ENCODE peak calls at places on chromosomes 4 and X, in four cellular contexts. P, K, T and N are unnamed samples.

GRCh38 chrX:809081-809480 is 178.5 kb downstream of the SHOX start:
- DNase-seq in P (no peak), K (no peak), T (no peak), N (no peak)

GRCh38 chr4:10085386-10085785 is 31.2 kb downstream of the WDR1 start:
- DNase-seq in P (no peak), K (no peak), T (no peak), N (no peak)

GRCh38 chr4:89022426-89023128 is 34.4 kb downstream of the FAM13A start:
- DNase-seq in P (no peak), K (no peak), T (no peak), N (no peak)

GRCh38 chr4:176611954-176612353 is 180.8 kb downstream of the VEGFC start:
- DNase-seq in P (no peak), K (no peak), T (peak; percentile 16), N (no peak)

GRCh38 chr4:19494958-19495357 is 756.7 kb upstream of the SLIT2 start:
- DNase-seq in P (no peak), K (no peak), T (no peak), N (no peak)

GRCh38 chr4:173494013-173494970 is 35.7 kb downstream of the HAND2 start:
- DNase-seq in P (peak; percentile 69), K (peak; percentile 32), T (peak; percentile 77), N (peak; percentile 53)

GRCh38 chrX:96752776-96753175 is 68.1 kb downstream of the DIAPH2 start:
- DNase-seq in P (no peak), K (no peak), T (no peak), N (no peak)

GRCh38 chrX:110055616-110056015 is 52.7 kb downstream of the TMEM164 start:
- DNase-seq in P (no peak), K (no peak), T (no peak), N (no peak)

GRCh38 chr4:110087116-110087708 is 111.2 kb downstream of the ELOVL6 start:
- DNase-seq in P (no peak), K (no peak), T (no peak), N (peak; percentile 91)

GRCh38 chr4:2793920-2794706 is 1.2 kb downstream of the SH3BP2 start:
- DNase-seq in P (no peak), K (no peak), T (peak; percentile 64), N (peak; percentile 34)

GRCh38 chr4:11650801-11651596 is 222.3 kb upstream of the HS3ST1 start:
- DNase-seq in P (no peak), K (no peak), T (no peak), N (no peak)

GRCh38 chr4:165440415-165440882 is 61.6 kb downstream of the CPE start:
- DNase-seq in P (peak; percentile 4), K (no peak), T (no peak), N (peak; percentile 10)

GRCh38 chr4:41339812-41340809 is 83.4 kb downstream of the UCHL1 start:
- DNase-seq in P (no peak), K (no peak), T (no peak), N (peak; percentile 85)

GRCh38 chr4:76977731-76978350 is 28.3 kb downstream of the SEPTIN11 start:
- DNase-seq in P (no peak), K (no peak), T (no peak), N (peak; percentile 72)

GRCh38 chr4:176186067-176186466 is 9.3 kb downstream of the SPATA4 start:
- DNase-seq in P (no peak), K (no peak), T (no peak), N (no peak)

GRCh38 chr4:76750716-76751115 is 147.2 kb downstream of the SOWAHB start:
- DNase-seq in P (no peak), K (no peak), T (no peak), N (no peak)

GRCh38 chr4:4409416-4410115 is 22.7 kb downstream of the NSG1 start:
- DNase-seq in P (no peak), K (no peak), T (no peak), N (no peak)

GRCh38 chr4:53490161-53490915 is 100.9 kb downstream of the LNX1 start:
- DNase-seq in P (no peak), K (no peak), T (no peak), N (no peak)

GRCh38 chrX:17535229-17535628 is 160.2 kb downstream of the NHS start:
- DNase-seq in P (no peak), K (peak; percentile 40), T (peak; percentile 40), N (peak; percentile 49)

GRCh38 chrX:73851014-73852009 is 288.3 kb downstream of the CHIC1 start:
- DNase-seq in P (no peak), K (peak; percentile 34), T (no peak), N (no peak)

GRCh38 chr4:2935762-2936743 is 27.2 kb downstream of the NOP14 start:
- DNase-seq in P (no peak), K (no peak), T (peak; percentile 80), N (no peak)

GRCh38 chr4:169338246-169338645 is 67.5 kb upstream of the SH3RF1 start:
- DNase-seq in P (no peak), K (no peak), T (no peak), N (no peak)

GRCh38 chr4:139889194-139889762 is 223.7 kb downstream of the MGST2 start:
- DNase-seq in P (no peak), K (no peak), T (no peak), N (no peak)

GRCh38 chr4:23890369-23891063 is 669 bp upstream of the PPARGC1A start:
- DNase-seq in P (no peak), K (no peak), T (no peak), N (no peak)

GRCh38 chrX:1242901-1243402 is 25.7 kb upstream of the CSF2RA start:
- DNase-seq in P (no peak), K (no peak), T (peak; percentile 32), N (no peak)

GRCh38 chrX:10726647-10727046 is 106.3 kb upstream of the MID1 start:
- DNase-seq in P (no peak), K (no peak), T (no peak), N (no peak)

GRCh38 chr4:8682296-8682695 is 89.7 kb downstream of the CPZ start:
- DNase-seq in P (no peak), K (no peak), T (no peak), N (no peak)

GRCh38 chr4:111027526-111027925 is 404.6 kb upstream of the PITX2 start:
- DNase-seq in P (no peak), K (no peak), T (no peak), N (no peak)

GRCh38 chrX:24184018-24184417 is 34.5 kb downstream of the ZFX start:
- DNase-seq in P (no peak), K (no peak), T (no peak), N (no peak)

GRCh38 chrX:101359966-101360365 is 11.4 kb upstream of the TIMM8A start:
- DNase-seq in P (no peak), K (no peak), T (no peak), N (no peak)

GRCh38 chr4:31613946-31614623 is 893.9 kb downstream of the PCDH7 start:
- DNase-seq in P (no peak), K (no peak), T (peak; percentile 22), N (no peak)

GRCh38 chr4:16011173-16011572 is 48.2 kb upstream of the FGFBP2 start:
- DNase-seq in P (no peak), K (no peak), T (no peak), N (no peak)

GRCh38 chr4:33184684-33185083 is 2464.5 kb downstream of the PCDH7 start:
- DNase-seq in P (no peak), K (no peak), T (peak; percentile 74), N (no peak)

GRCh38 chr4:3291969-3292570 is 751 bp upstream of the RGS12 start:
- DNase-seq in P (peak; percentile 36), K (peak; percentile 57), T (peak; percentile 74), N (no peak)

GRCh38 chr4:183722738-183723560 is 63.9 kb downstream of the TRAPPC11 start:
- DNase-seq in P (no peak), K (no peak), T (peak; percentile 83), N (peak; percentile 33)

GRCh38 chrX:134782796-134783195 is 124.5 kb upstream of the PLAC1 start:
- DNase-seq in P (no peak), K (no peak), T (peak; percentile 43), N (peak; percentile 54)

DNA sequence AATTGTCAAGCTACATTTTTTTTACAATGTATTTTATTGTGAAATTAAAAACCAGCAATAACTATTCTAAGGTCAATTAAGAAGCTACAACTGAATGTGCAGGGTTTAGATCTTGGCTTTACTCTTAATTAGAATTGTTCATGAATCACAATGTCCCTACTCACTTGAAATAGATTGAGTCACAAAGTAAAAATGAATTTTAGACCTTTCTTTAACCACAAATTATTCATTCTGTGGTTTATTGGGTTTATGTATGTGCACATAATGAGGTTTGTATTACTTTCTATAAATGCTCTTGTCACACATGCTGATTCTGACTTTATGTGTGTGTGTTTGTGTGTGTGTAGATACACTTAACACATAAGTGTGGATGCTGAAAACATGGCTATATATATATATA is 647.0 kb upstream of the AADAT start:
- DNase-seq in P (no peak), K (no peak), T (no peak), N (no peak)
- TF ChIP-seq MAX in P (no peak), K (no peak), T (no peak), N (no peak)

GRCh38 chrX:69177511-69178162 is 12.4 kb upstream of the PJA1 start:
- DNase-seq in P (no peak), K (no peak), T (no peak), N (no peak)
- TF ChIP-seq MAX in P (no peak), K (no peak), T (no peak), N (no peak)

DNA sequence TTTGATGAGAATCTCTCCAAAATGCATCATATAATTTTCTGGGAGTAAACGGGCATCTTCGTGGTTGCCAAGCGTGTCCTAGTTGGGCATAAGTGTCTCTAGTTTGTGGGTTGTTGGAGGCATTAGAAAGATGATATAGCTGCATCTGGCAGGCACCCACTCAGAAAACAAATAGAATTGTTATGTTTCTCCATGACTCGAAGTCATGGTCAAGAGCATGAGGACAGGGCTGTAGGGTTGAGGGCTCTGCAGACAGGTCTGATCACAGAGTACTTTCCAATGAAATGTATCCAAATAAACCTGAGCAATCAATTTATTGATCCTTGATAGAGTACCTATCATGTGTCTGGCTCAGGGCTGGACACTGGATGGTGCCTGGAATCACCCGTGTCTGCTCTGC is 82.7 kb downstream of the SORCS2 start:
- DNase-seq in P (no peak), K (no peak), T (no peak), N (no peak)
- TF ChIP-seq MAX in P (no peak), K (no peak), T (no peak), N (no peak)

GRCh38 chrX:154325541-154325940 is 29.9 kb downstream of the TKTL1 start:
- DNase-seq in P (no peak), K (no peak), T (no peak), N (peak; percentile 61)
- TF ChIP-seq MAX in P (no peak), K (no peak), T (no peak), N (no peak)

GRCh38 chr4:188665466-188665865 is 526.2 kb downstream of the TRIML1 start:
- DNase-seq in P (no peak), K (no peak), T (no peak), N (no peak)

GRCh38 chr4:188663369-188663768 is 524.1 kb downstream of the TRIML1 start:
- DNase-seq in P (no peak), K (no peak), T (no peak), N (no peak)

GRCh38 chr4:188660796-188661195 is 521.6 kb downstream of the TRIML1 start:
- DNase-seq in P (no peak), K (no peak), T (no peak), N (no peak)

GRCh38 chr4:188658958-188659522 is 519.8 kb downstream of the TRIML1 start:
- DNase-seq in P (no peak), K (peak; percentile 7), T (no peak), N (no peak)

GRCh38 chr4:188661502-188661901 is 522.3 kb downstream of the TRIML1 start:
- DNase-seq in P (no peak), K (no peak), T (no peak), N (no peak)
- TF ChIP-seq MAX in P (no peak), K (no peak), T (no peak), N (no peak)